ENCODE peak calls at places on chromosomes 11 and 22, in eight cellular contexts. W is fibroblast of lung, V is PC-3, B is mesendoderm, Q is kidney, O is AG10803, G is hepatocyte, N is K562. C is an unnamed sample.

GRCh38 chr22:45878051-45878764 is 98.8 kb downstream of the WNT7B start:
- DNase-seq in V (no peak), Q (peak; percentile 64), N (no peak), B (peak; percentile 38), O (no peak), G (no peak), W (no peak), C (peak; percentile 58)

GRCh38 chr22:37370306-37370979 is 56.8 kb downstream of the ELFN2 start:
- DNase-seq in N (no peak), B (no peak), V (no peak), W (no peak), Q (no peak), O (no peak), G (no peak), C (peak; percentile 72)

GRCh38 chr11:119863236-119863635 is 134.2 kb upstream of the NECTIN1 start:
- DNase-seq in O (no peak), W (no peak), Q (no peak), V (no peak), G (no peak), B (no peak), N (no peak), C (no peak)

GRCh38 chr11:2743427-2744110 is 43.8 kb upstream of the KCNQ1OT1 start:
- DNase-seq in B (no peak), G (no peak), O (no peak), Q (peak; percentile 63), W (no peak), N (no peak), V (no peak), C (no peak)

GRCh38 chr11:64007160-64007628 is 21.0 kb downstream of the OTUB1 start:
- DNase-seq in B (peak; percentile 44), Q (peak; percentile 79), N (no peak), W (peak; percentile 22), V (peak; percentile 56), G (peak; percentile 52), O (peak; percentile 21), C (no peak)

GRCh38 chr22:31647066-31647465 is 14.9 kb downstream of the PISD start:
- DNase-seq in Q (no peak), G (no peak), V (no peak), W (no peak), N (no peak), O (no peak), B (no peak), C (no peak)

GRCh38 chr11:86182976-86183584 is 61.5 kb upstream of the EED start:
- DNase-seq in O (no peak), Q (no peak), V (peak; percentile 83), W (no peak), G (peak; percentile 64), B (no peak), N (peak; percentile 82), C (no peak)

GRCh38 chr11:118338637-118339061 is 3.9 kb downstream of the CD3D start:
- DNase-seq in G (peak; percentile 81), V (no peak), Q (peak; percentile 79), W (no peak), B (peak; percentile 22), O (no peak), N (peak; percentile 66), C (no peak)

GRCh38 chr11:15223318-15223717 is 108.6 kb downstream of the INSC start:
- DNase-seq in G (no peak), Q (no peak), N (no peak), V (no peak), W (peak; percentile 15), O (no peak), B (no peak), C (no peak)

GRCh38 chr22:43821606-43822425 is 9.7 kb upstream of the EFCAB6 start:
- DNase-seq in N (no peak), B (no peak), Q (peak; percentile 53), O (no peak), W (no peak), G (peak; percentile 2), V (no peak), C (no peak)

GRCh38 chr11:61345954-61346814 is 13.2 kb downstream of the TKFC start:
- DNase-seq in Q (no peak), V (no peak), G (no peak), W (no peak), O (no peak), N (no peak), B (no peak), C (no peak)

DNA sequence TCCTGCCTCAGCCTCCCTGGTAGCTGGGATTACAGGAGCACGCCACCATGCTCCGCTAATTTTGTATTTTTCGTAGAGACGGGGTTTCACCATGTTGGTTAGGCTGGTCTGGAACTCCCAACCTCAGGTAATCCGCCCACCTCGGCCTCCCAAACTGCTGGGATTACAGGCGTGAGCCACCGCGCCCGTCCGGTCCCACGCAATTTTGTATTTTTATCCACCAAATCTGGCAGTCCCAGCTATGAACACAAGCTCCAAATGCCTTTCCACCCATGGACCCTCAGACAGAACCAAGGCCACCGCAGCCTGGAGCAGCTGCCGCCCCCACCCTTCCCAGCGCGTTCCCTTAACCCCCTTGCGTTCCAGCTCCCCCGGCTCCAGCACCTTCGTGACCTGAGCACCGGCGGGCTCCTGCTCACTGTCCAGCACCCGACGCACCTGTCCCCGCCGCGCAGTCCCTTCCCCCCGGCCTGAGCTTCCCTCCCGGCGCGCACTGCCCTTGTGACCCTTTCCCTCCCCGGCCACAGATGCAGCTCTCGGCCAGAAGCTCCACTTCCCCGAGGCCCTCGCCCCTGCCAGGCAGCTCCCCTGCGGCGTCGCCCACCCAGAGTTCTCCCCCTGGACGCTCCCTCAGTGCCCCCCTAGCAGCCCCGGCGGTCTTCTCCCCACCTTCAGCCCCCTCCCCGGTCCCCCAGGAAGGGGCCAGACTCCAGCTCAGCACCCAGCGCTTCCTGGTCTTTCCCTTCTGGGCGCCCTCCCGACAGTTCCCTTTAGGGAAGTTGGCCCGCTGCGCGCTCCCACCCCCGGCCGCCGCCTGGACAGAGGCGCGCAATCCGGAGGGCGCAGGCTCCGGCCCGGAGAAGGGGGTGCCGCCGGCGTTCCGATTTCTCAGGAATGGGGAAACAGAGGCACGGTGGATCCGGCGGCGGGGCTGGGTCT is 5.6 kb upstream of the ZBED4 start:
- DNase-seq in V (no peak), N (no peak), G (no peak), Q (peak; percentile 77), O (no peak), W (no peak), B (no peak), C (no peak)
- H3K4me3 ChIP-seq in V (no peak overlapping the region), N (no peak overlapping the region), G (peak overlapping the region; percentile 42), Q (no peak overlapping the region), O (no peak overlapping the region), W (no peak overlapping the region), B (no peak overlapping the region), C (peak overlapping the region; percentile 32)

GRCh38 chr22:25564320-25564978 is at the start of gene GRK3:
- DNase-seq in N (peak; percentile 87), Q (peak; percentile 93), W (peak; percentile 39), G (peak; percentile 75), O (peak; percentile 13), V (no peak), B (peak; percentile 78), C (peak; percentile 88)

GRCh38 chr22:25563757-25564319 is 637 bp upstream of the GRK3 start:
- DNase-seq in N (no peak), B (no peak), W (no peak), O (no peak), Q (no peak), G (peak; percentile 41), V (no peak), C (peak; percentile 67)

GRCh38 chr22:25564979-25565677 is 653 bp downstream of the GRK3 start:
- DNase-seq in O (no peak), W (no peak), B (peak; percentile 84), N (no peak), V (no peak), Q (peak; percentile 81), G (peak; percentile 27), C (peak; percentile 70)

GRCh38 chr22:25567305-25567704 is 2.8 kb downstream of the GRK3 start:
- DNase-seq in Q (no peak), N (no peak), O (no peak), B (peak; percentile 18), W (no peak), G (no peak), V (no peak), C (no peak)

DNA sequence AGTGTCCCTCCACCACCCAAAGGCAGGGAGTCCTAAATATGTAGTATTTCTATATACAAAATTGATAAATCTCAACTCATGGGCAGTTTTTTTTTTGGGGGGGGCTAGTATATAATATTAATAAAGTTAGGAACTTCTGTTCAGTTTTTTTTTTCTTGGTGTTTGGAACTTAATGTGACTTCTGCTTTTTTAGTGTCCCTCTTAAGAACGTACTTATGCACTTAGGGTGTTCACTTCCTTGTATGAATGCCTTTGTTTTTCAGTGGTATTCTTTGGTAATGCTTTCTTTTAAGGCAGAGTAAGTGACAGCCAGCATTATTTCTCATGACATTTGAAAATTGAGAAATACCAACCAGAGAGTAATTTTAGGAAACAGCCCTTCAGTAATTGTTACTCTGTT is 2.3 kb downstream of the GRK3 start:
- DNase-seq in B (no peak), G (no peak), O (no peak), W (no peak), N (no peak), Q (no peak), V (no peak), C (no peak)
- H3K4me3 ChIP-seq in B (no peak overlapping the region), G (no peak overlapping the region), O (no peak overlapping the region), W (no peak overlapping the region), N (no peak overlapping the region), Q (no peak overlapping the region), V (no peak overlapping the region), C (peak overlapping the region; percentile 3)

GRCh38 chr11:23455291-23455864 is 595.1 kb upstream of the CCDC179 start:
- DNase-seq in G (no peak), Q (no peak), N (no peak), V (no peak), O (no peak), B (no peak), W (no peak), C (no peak)
- H3K4me3 ChIP-seq in G (no peak overlapping the region), Q (no peak overlapping the region), N (no peak overlapping the region), V (no peak overlapping the region), O (no peak overlapping the region), B (no peak overlapping the region), W (no peak overlapping the region), C (no peak overlapping the region)

GRCh38 chr22:26445577-26446275 is 16.7 kb downstream of the ASPHD2 start:
- DNase-seq in O (no peak), V (no peak), Q (no peak), W (no peak), G (no peak), B (no peak), N (no peak), C (no peak)

GRCh38 chr22:26444777-26445176 is 15.7 kb downstream of the ASPHD2 start:
- DNase-seq in N (no peak), Q (no peak), G (peak; percentile 69), W (no peak), V (no peak), O (no peak), B (no peak), C (no peak)

GRCh38 chr22:26442086-26442756 is 13.2 kb downstream of the ASPHD2 start:
- DNase-seq in V (no peak), W (no peak), Q (no peak), G (no peak), O (no peak), B (peak; percentile 37), N (no peak), C (no peak)

GRCh38 chr22:26446808-26447515 is 17.9 kb downstream of the ASPHD2 start:
- DNase-seq in O (no peak), W (no peak), G (no peak), Q (no peak), V (no peak), N (no peak), B (no peak), C (peak; percentile 73)

DNA sequence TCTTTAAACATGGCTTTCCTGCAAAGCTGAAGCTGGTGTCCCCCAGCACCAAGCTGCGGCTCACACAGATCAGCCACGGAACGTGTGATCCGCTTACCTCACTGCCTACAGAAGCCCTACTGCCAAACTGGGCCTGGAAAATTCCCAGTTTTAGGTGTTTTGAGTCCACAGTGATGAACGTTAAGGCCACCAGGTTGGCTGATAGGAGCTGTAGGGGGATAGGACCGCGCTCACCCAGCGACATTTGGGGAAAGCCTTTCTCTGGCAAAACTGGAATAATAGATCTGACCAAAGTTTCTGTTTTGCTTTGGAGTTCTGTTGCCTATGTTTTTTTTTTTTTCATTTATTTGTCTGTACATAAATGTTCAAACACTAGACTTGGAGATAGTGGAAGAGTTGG is 14.8 kb downstream of the ASPHD2 start:
- DNase-seq in G (no peak), O (no peak), W (no peak), B (no peak), Q (no peak), V (no peak), N (no peak), C (no peak)
- H3K4me3 ChIP-seq in G (no peak overlapping the region), O (no peak overlapping the region), W (no peak overlapping the region), B (no peak overlapping the region), Q (no peak overlapping the region), V (no peak overlapping the region), N (no peak overlapping the region), C (no peak overlapping the region)